ENCODE peak calls at places on chromosomes 7 and 10, in eight cellular contexts. One of them, this sample, is unnamed.

GRCh38 chr7:152176797-152177196 is 151.3 kb downstream of the GALNT11 start:
- DNase-seq in kidney tubule cell: no peak
- DNase-seq in non-pigmented ciliary epithelial cell: no peak
- DNase-seq in HEK293T: no peak
- DNase-seq in GM23248: no peak
- DNase-seq in activated naive CD8-positive, alpha-beta T cell treated with anti-CD3 and anti-CD28 coated beads, Interleukin-2, amount 50 U/mL, for 24 hours: no peak
- DNase-seq in AML-193: no peak
- DNase-seq in ACHN: no peak
- DNase-seq in this sample: no peak

GRCh38 chr10:86359933-86360332 is 6.7 kb downstream of the GRID1 start:
- DNase-seq in kidney tubule cell: no peak
- DNase-seq in non-pigmented ciliary epithelial cell: no peak
- DNase-seq in HEK293T: no peak
- DNase-seq in GM23248: no peak
- DNase-seq in activated naive CD8-positive, alpha-beta T cell treated with anti-CD3 and anti-CD28 coated beads, Interleukin-2, amount 50 U/mL, for 24 hours: no peak
- DNase-seq in AML-193: no peak
- DNase-seq in ACHN: no peak
- DNase-seq in this sample: no peak

GRCh38 chr10:52740913-52741675 is 31.5 kb downstream of the MBL2 start:
- DNase-seq in kidney tubule cell: peak
- DNase-seq in non-pigmented ciliary epithelial cell: no peak
- DNase-seq in HEK293T: peak
- DNase-seq in GM23248: peak
- DNase-seq in activated naive CD8-positive, alpha-beta T cell treated with anti-CD3 and anti-CD28 coated beads, Interleukin-2, amount 50 U/mL, for 24 hours: peak
- DNase-seq in AML-193: no peak
- DNase-seq in ACHN: peak
- DNase-seq in this sample: peak

GRCh38 chr7:8232999-8233847 is 28.7 kb downstream of the ICA1 start:
- DNase-seq in kidney tubule cell: peak
- DNase-seq in non-pigmented ciliary epithelial cell: no peak
- DNase-seq in HEK293T: no peak
- DNase-seq in GM23248: no peak
- DNase-seq in activated naive CD8-positive, alpha-beta T cell treated with anti-CD3 and anti-CD28 coated beads, Interleukin-2, amount 50 U/mL, for 24 hours: no peak
- DNase-seq in AML-193: no peak
- DNase-seq in ACHN: no peak
- DNase-seq in this sample: peak

GRCh38 chr10:4384254-4384653 is 441.8 kb upstream of the AKR1E2 start:
- DNase-seq in kidney tubule cell: no peak
- DNase-seq in non-pigmented ciliary epithelial cell: no peak
- DNase-seq in HEK293T: no peak
- DNase-seq in GM23248: peak
- DNase-seq in activated naive CD8-positive, alpha-beta T cell treated with anti-CD3 and anti-CD28 coated beads, Interleukin-2, amount 50 U/mL, for 24 hours: no peak
- DNase-seq in AML-193: no peak
- DNase-seq in ACHN: no peak
- DNase-seq in this sample: no peak

GRCh38 chr10:45500798-45501197 is 126.8 kb downstream of the ALOX5 start:
- DNase-seq in kidney tubule cell: no peak
- DNase-seq in non-pigmented ciliary epithelial cell: no peak
- DNase-seq in HEK293T: no peak
- DNase-seq in GM23248: no peak
- DNase-seq in activated naive CD8-positive, alpha-beta T cell treated with anti-CD3 and anti-CD28 coated beads, Interleukin-2, amount 50 U/mL, for 24 hours: no peak
- DNase-seq in AML-193: no peak
- DNase-seq in ACHN: no peak
- DNase-seq in this sample: no peak

GRCh38 chr10:88041243-88042161 is 178.1 kb downstream of the PTEN start:
- DNase-seq in kidney tubule cell: no peak
- DNase-seq in non-pigmented ciliary epithelial cell: no peak
- DNase-seq in HEK293T: no peak
- DNase-seq in GM23248: no peak
- DNase-seq in activated naive CD8-positive, alpha-beta T cell treated with anti-CD3 and anti-CD28 coated beads, Interleukin-2, amount 50 U/mL, for 24 hours: no peak
- DNase-seq in AML-193: no peak
- DNase-seq in ACHN: no peak
- DNase-seq in this sample: no peak

GRCh38 chr7:38452615-38453014 is 178.6 kb downstream of the AMPH start:
- DNase-seq in kidney tubule cell: no peak
- DNase-seq in non-pigmented ciliary epithelial cell: no peak
- DNase-seq in HEK293T: no peak
- DNase-seq in GM23248: peak
- DNase-seq in activated naive CD8-positive, alpha-beta T cell treated with anti-CD3 and anti-CD28 coated beads, Interleukin-2, amount 50 U/mL, for 24 hours: no peak
- DNase-seq in AML-193: no peak
- DNase-seq in ACHN: no peak
- DNase-seq in this sample: no peak

GRCh38 chr10:102473445-102474331 is 22.3 kb upstream of the C10orf95 start:
- DNase-seq in kidney tubule cell: no peak
- DNase-seq in non-pigmented ciliary epithelial cell: no peak
- DNase-seq in HEK293T: no peak
- DNase-seq in GM23248: no peak
- DNase-seq in activated naive CD8-positive, alpha-beta T cell treated with anti-CD3 and anti-CD28 coated beads, Interleukin-2, amount 50 U/mL, for 24 hours: no peak
- DNase-seq in AML-193: no peak
- DNase-seq in ACHN: no peak
- DNase-seq in this sample: no peak

GRCh38 chr10:103828107-103828506 is 27.3 kb downstream of the SH3PXD2A start:
- DNase-seq in kidney tubule cell: peak
- DNase-seq in non-pigmented ciliary epithelial cell: no peak
- DNase-seq in HEK293T: no peak
- DNase-seq in GM23248: no peak
- DNase-seq in activated naive CD8-positive, alpha-beta T cell treated with anti-CD3 and anti-CD28 coated beads, Interleukin-2, amount 50 U/mL, for 24 hours: no peak
- DNase-seq in AML-193: no peak
- DNase-seq in ACHN: no peak
- DNase-seq in this sample: no peak

GRCh38 chr7:132733860-132734259 is 157.6 kb upstream of the PLXNA4 start:
- DNase-seq in kidney tubule cell: no peak
- DNase-seq in non-pigmented ciliary epithelial cell: no peak
- DNase-seq in HEK293T: no peak
- DNase-seq in GM23248: no peak
- DNase-seq in activated naive CD8-positive, alpha-beta T cell treated with anti-CD3 and anti-CD28 coated beads, Interleukin-2, amount 50 U/mL, for 24 hours: no peak
- DNase-seq in AML-193: no peak
- DNase-seq in ACHN: no peak
- DNase-seq in this sample: no peak

GRCh38 chr7:140062118-140062527 is 628 bp downstream of the PARP12 start:
- DNase-seq in kidney tubule cell: peak
- DNase-seq in non-pigmented ciliary epithelial cell: no peak
- DNase-seq in HEK293T: no peak
- DNase-seq in GM23248: peak
- DNase-seq in activated naive CD8-positive, alpha-beta T cell treated with anti-CD3 and anti-CD28 coated beads, Interleukin-2, amount 50 U/mL, for 24 hours: peak
- DNase-seq in AML-193: peak
- DNase-seq in ACHN: peak
- DNase-seq in this sample: no peak

GRCh38 chr10:111093741-111094380 is 17.0 kb downstream of the ADRA2A start:
- DNase-seq in kidney tubule cell: peak
- DNase-seq in non-pigmented ciliary epithelial cell: peak
- DNase-seq in HEK293T: no peak
- DNase-seq in GM23248: peak
- DNase-seq in activated naive CD8-positive, alpha-beta T cell treated with anti-CD3 and anti-CD28 coated beads, Interleukin-2, amount 50 U/mL, for 24 hours: no peak
- DNase-seq in AML-193: no peak
- DNase-seq in ACHN: peak
- DNase-seq in this sample: no peak

GRCh38 chr10:67665491-67665890 is 30.5 kb downstream of the CTNNA3 start:
- DNase-seq in kidney tubule cell: peak
- DNase-seq in non-pigmented ciliary epithelial cell: no peak
- DNase-seq in HEK293T: peak
- DNase-seq in GM23248: no peak
- DNase-seq in activated naive CD8-positive, alpha-beta T cell treated with anti-CD3 and anti-CD28 coated beads, Interleukin-2, amount 50 U/mL, for 24 hours: no peak
- DNase-seq in AML-193: no peak
- DNase-seq in ACHN: no peak
- DNase-seq in this sample: no peak

GRCh38 chr7:44376429-44377133 is 51.2 kb upstream of the CAMK2B start:
- DNase-seq in kidney tubule cell: no peak
- DNase-seq in non-pigmented ciliary epithelial cell: no peak
- DNase-seq in HEK293T: no peak
- DNase-seq in GM23248: no peak
- DNase-seq in activated naive CD8-positive, alpha-beta T cell treated with anti-CD3 and anti-CD28 coated beads, Interleukin-2, amount 50 U/mL, for 24 hours: no peak
- DNase-seq in AML-193: no peak
- DNase-seq in ACHN: no peak
- DNase-seq in this sample: no peak

GRCh38 chr10:30435068-30435422 is 1.1 kb downstream of the MAP3K8 start:
- DNase-seq in kidney tubule cell: peak
- DNase-seq in non-pigmented ciliary epithelial cell: no peak
- DNase-seq in HEK293T: no peak
- DNase-seq in GM23248: peak
- DNase-seq in activated naive CD8-positive, alpha-beta T cell treated with anti-CD3 and anti-CD28 coated beads, Interleukin-2, amount 50 U/mL, for 24 hours: no peak
- DNase-seq in AML-193: no peak
- DNase-seq in ACHN: no peak
- DNase-seq in this sample: peak

GRCh38 chr10:119135517-119135890 is 30.0 kb downstream of the SFXN4 start:
- DNase-seq in kidney tubule cell: no peak
- DNase-seq in non-pigmented ciliary epithelial cell: no peak
- DNase-seq in HEK293T: no peak
- DNase-seq in GM23248: peak
- DNase-seq in activated naive CD8-positive, alpha-beta T cell treated with anti-CD3 and anti-CD28 coated beads, Interleukin-2, amount 50 U/mL, for 24 hours: no peak
- DNase-seq in AML-193: peak
- DNase-seq in ACHN: no peak
- DNase-seq in this sample: no peak